ENCODE peak calls at places on chromosomes 11 and 22, in four cellular contexts. A, M, S and Q are unnamed samples.

GRCh38 chr22:30654361-30654760 is 13.3 kb downstream of the DUSP18 start:
- DNase-seq in M (no peak), A (no peak), S (no peak), Q (no peak)

GRCh38 chr11:3091846-3092602 is 34.8 kb upstream of the CARS1 start:
- DNase-seq in A (peak), S (peak), M (peak), Q (peak)

GRCh38 chr11:69499946-69500284 is 18.5 kb downstream of the LINC01488 start:
- DNase-seq in S (no peak), A (no peak), M (no peak), Q (no peak)

GRCh38 chr22:43400449-43400848 is 11.4 kb upstream of the MPPED1 start:
- DNase-seq in M (no peak), A (peak), S (no peak), Q (no peak)

GRCh38 chr11:129814244-129814992 is 1.2 kb upstream of the TMEM45B start:
- DNase-seq in S (no peak), A (no peak), M (no peak), Q (no peak)

GRCh38 chr11:23555085-23555484 is 694.8 kb upstream of the CCDC179 start:
- DNase-seq in S (no peak), A (no peak), M (no peak), Q (peak)

GRCh38 chr11:36265793-36266628 is 23.2 kb downstream of the COMMD9 start:
- DNase-seq in S (peak), M (peak), A (peak), Q (peak)

GRCh38 chr11:78432956-78433355 is 15.3 kb upstream of the GAB2 start:
- DNase-seq in S (no peak), A (no peak), M (no peak), Q (no peak)

GRCh38 chr11:86671386-86672006 is 920 bp downstream of the ME3 start:
- DNase-seq in S (no peak), A (peak), M (peak), Q (no peak)

GRCh38 chr11:60242607-60243292 is at the start of gene MS4A4E:
- DNase-seq in A (no peak), M (no peak), S (no peak), Q (no peak)

GRCh38 chr11:13721760-13722159 is 53.3 kb downstream of the FAR1 start:
- DNase-seq in S (no peak), A (no peak), M (no peak), Q (no peak)

GRCh38 chr11:69943506-69943905 is 124.3 kb upstream of the FGF3 start:
- DNase-seq in S (no peak), A (peak), M (no peak), Q (no peak)

GRCh38 chr11:96054870-96055705 is 131.2 kb upstream of the MTMR2 start:
- DNase-seq in S (no peak), A (no peak), M (no peak), Q (peak)

GRCh38 chr11:132238331-132238730 is 867.9 kb downstream of the NTM start:
- DNase-seq in A (no peak), M (no peak), S (no peak), Q (no peak)

GRCh38 chr11:45042560-45042959 is 91.9 kb upstream of the TP53I11 start:
- DNase-seq in A (no peak), M (no peak), S (no peak), Q (no peak)

GRCh38 chr11:96306933-96307747 is 35.9 kb downstream of the MAML2 start:
- DNase-seq in S (no peak), M (peak), A (peak), Q (peak)

GRCh38 chr11:35276396-35276795 is 137.4 kb downstream of the CD44 start:
- DNase-seq in S (no peak), M (peak), A (no peak), Q (peak)

GRCh38 chr11:75668508-75669297 is at the start of gene MAP6:
- DNase-seq in S (peak), M (peak), A (no peak), Q (no peak)

GRCh38 chr11:62680825-62681240 is 2.0 kb upstream of the UBXN1 start:
- DNase-seq in M (peak), S (no peak), A (peak), Q (peak)

GRCh38 chr11:94740975-94741707 is 27.0 kb upstream of the AMOTL1 start:
- DNase-seq in S (no peak), M (peak), A (peak), Q (peak)

GRCh38 chr22:38088723-38089473 is 4.9 kb upstream of the SLC16A8 start:
- DNase-seq in M (no peak), A (no peak), S (no peak), Q (no peak)

GRCh38 chr22:42967933-42968332 is 47.0 kb downstream of the PACSIN2 start:
- DNase-seq in A (peak), M (no peak), S (no peak), Q (no peak)

GRCh38 chr11:117882539-117882938 is 6.1 kb upstream of the FXYD6 start:
- DNase-seq in A (no peak), S (no peak), M (no peak), Q (no peak)

GRCh38 chr11:91435694-91436375 is 788.8 kb upstream of the FAT3 start:
- DNase-seq in S (no peak), M (no peak), A (no peak), Q (no peak)

GRCh38 chr22:30806391-30806861 is 111.8 kb downstream of the OSBP2 start:
- DNase-seq in M (no peak), S (no peak), A (no peak), Q (peak)

GRCh38 chr11:87180743-87181142 is 143.0 kb downstream of the TMEM135 start:
- DNase-seq in S (no peak), M (no peak), A (no peak), Q (peak)

GRCh38 chr11:113401718-113402117 is 14.1 kb downstream of the ANKK1 start:
- DNase-seq in M (peak), A (peak), S (no peak), Q (no peak)

GRCh38 chr11:57480409-57481137 is 20.2 kb downstream of the RTN4RL2 start:
- DNase-seq in M (peak), S (peak), A (peak), Q (peak)

GRCh38 chr11:126862664-126863247 is 137.8 kb downstream of the KIRREL3 start:
- DNase-seq in S (no peak), M (no peak), A (no peak), Q (no peak)
- TF ChIP-seq CTCF in S (no peak), M (no peak), A (no peak), Q (no peak)

GRCh38 chr11:64140101-64140500 is 25.8 kb downstream of the MACROD1 start:
- DNase-seq in S (no peak), M (no peak), A (no peak), Q (no peak)

GRCh38 chr11:64138413-64138812 is 27.5 kb downstream of the MACROD1 start:
- DNase-seq in S (no peak), A (no peak), M (no peak), Q (no peak)

GRCh38 chr11:64144587-64145295 is 21.2 kb downstream of the MACROD1 start:
- DNase-seq in S (no peak), M (no peak), A (no peak), Q (no peak)

GRCh38 chr11:64139045-64139444 is 26.9 kb downstream of the MACROD1 start:
- DNase-seq in A (no peak), M (no peak), S (no peak), Q (no peak)

DNA sequence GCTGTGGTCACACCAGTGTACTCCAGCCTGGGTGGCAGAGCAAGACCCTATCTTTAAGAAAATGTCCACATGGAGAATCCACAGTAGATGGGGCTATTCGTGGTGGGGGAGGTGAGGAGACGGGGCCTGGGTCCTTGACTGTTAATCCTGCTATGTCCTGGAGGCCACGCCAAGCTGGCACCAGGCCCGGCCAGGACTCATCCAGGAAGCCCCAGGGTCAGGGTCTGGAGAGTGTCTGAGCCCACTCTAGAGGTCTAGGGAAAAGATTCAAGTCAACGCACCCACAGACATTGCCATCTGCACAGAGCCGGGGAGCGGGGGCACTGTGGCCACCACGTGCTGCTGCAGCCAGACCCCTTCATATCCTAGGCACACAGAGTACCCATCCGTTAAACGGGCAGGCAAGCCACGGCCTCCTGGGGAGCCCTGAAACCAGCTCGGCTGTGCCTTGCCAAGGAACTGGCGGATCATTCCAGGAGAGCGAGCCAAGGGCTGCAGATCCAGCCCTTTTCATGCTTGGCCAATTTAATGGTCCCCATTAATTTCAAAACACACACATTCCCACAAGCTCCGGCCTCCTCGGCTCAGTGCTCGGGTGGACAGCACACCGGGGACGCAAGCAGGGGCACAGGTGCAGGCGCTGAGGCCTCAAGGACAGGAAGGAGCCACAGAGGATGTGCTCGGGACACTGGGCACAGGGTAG is 24.7 kb downstream of the MACROD1 start:
- DNase-seq in A (no peak), S (no peak), M (no peak), Q (no peak)
- TF ChIP-seq CTCF in A (no peak), S (no peak), M (no peak), Q (no peak)

GRCh38 chr11:116512841-116513240 is 259.9 kb downstream of the BUD13 start:
- DNase-seq in A (no peak), S (no peak), M (no peak), Q (no peak)
- TF ChIP-seq CTCF in A (no peak), S (no peak), M (no peak), Q (no peak)

GRCh38 chr22:19869497-19870152 is 15.0 kb upstream of the GNB1L start:
- DNase-seq in A (no peak), M (no peak), S (no peak), Q (no peak)

GRCh38 chr22:19867617-19868016 is 12.9 kb upstream of the GNB1L start:
- DNase-seq in M (peak), A (no peak), S (no peak), Q (no peak)

GRCh38 chr22:19868773-19869471 is 14.2 kb upstream of the GNB1L start:
- DNase-seq in A (no peak), M (peak), S (no peak), Q (no peak)

GRCh38 chr22:19866665-19867009 is 12.0 kb upstream of the GNB1L start:
- DNase-seq in S (no peak), A (no peak), M (no peak), Q (no peak)

GRCh38 chr22:19868333-19868732 is 13.7 kb upstream of the GNB1L start:
- DNase-seq in A (no peak), M (no peak), S (no peak), Q (no peak)
- TF ChIP-seq CTCF in A (no peak), M (no peak), S (no peak), Q (no peak)

GRCh38 chr11:10752486-10752885 is 1.4 kb downstream of the CTR9 start:
- DNase-seq in M (no peak), S (no peak), A (no peak), Q (no peak)

GRCh38 chr11:10749476-10749875 is 1.6 kb upstream of the CTR9 start:
- DNase-seq in A (no peak), S (no peak), M (no peak), Q (no peak)

GRCh38 chr11:10752061-10752460 is 1.0 kb downstream of the CTR9 start:
- DNase-seq in A (no peak), M (no peak), S (no peak), Q (no peak)

GRCh38 chr11:10751581-10751940 is 515 bp downstream of the CTR9 start:
- DNase-seq in S (no peak), A (no peak), M (no peak), Q (no peak)

GRCh38 chr11:10750838-10751580 is at the start of gene CTR9:
- DNase-seq in M (peak), S (peak), A (peak), Q (peak)
- TF ChIP-seq CTCF in M (no peak), S (no peak), A (no peak), Q (peak)

DNA sequence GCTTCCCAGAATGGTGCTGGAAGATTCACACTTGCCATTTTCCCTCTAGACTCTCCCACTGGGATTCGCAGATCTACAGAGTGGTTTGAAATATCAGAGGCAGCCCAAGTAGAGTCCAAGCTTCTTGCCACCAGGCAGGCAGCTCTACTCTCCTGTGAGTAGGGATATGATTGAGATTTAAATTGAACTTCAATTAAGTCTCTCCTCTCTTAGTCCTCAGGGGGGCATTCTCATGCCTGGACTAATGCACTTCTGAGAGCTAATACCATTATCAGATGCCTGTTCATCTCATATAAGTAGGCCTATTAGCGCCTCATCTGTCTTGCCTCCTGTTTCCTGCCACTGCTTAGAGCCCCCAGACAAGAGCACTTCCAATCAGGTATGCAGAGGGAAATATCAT is 25.5 kb upstream of the AMPD3 start:
- DNase-seq in M (no peak), A (no peak), S (no peak), Q (no peak)
- TF ChIP-seq CTCF in M (no peak), A (no peak), S (no peak), Q (no peak)

DNA sequence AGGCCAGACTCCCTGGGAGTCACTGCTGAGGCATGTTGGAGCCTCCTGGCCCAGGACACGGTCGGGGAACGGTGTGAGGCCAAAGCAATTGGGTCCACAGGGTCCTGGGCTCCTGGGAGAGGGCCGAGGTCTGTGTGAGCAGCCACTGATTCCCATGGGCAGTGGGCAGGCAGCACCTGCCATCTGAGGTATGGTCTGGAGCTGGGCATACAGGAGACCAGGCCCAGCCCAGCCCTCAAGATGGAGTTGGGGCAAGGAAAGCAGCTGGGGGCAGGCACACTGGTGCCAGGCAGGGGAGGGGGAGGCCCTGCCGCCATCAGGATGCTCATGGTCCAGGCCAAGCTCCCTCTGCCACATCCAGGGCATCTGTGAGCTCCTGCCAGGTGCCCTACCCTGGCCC is 32.2 kb upstream of the HMOX1 start:
- DNase-seq in M (no peak), S (no peak), A (no peak), Q (no peak)
- TF ChIP-seq CTCF in M (no peak), S (no peak), A (no peak), Q (no peak)